ENCODE peak calls at places on chromosome 7, in seven cellular contexts. A, O, J, R, P, F and Z are unnamed samples.

GRCh38 chr7:141702047-141702567 is at the start of gene DENND11:
- DNase-seq in A (peak; percentile 57), O (peak; percentile 45), J (no peak), R (peak; percentile 50), P (peak; percentile 86), F (peak; percentile 28), Z (peak; percentile 57)

GRCh38 chr7:108585843-108586242 is 16.2 kb downstream of the DNAJB9 start:
- DNase-seq in A (no peak), O (no peak), J (no peak), R (no peak), P (no peak), F (no peak), Z (no peak)

GRCh38 chr7:96508371-96508770 is 186.5 kb upstream of the SLC25A13 start:
- DNase-seq in A (no peak), O (no peak), J (no peak), R (no peak), P (peak; percentile 94), F (no peak), Z (peak; percentile 1)

GRCh38 chr7:147412782-147413186 is 1177.8 kb upstream of the C7orf33 start:
- DNase-seq in A (no peak), O (peak; percentile 16), J (peak; percentile 86), R (no peak), P (peak; percentile 88), F (no peak), Z (peak; percentile 84)

GRCh38 chr7:116991233-116991632 is 37.9 kb downstream of the ST7 start:
- DNase-seq in A (no peak), O (no peak), J (no peak), R (no peak), P (no peak), F (no peak), Z (no peak)

GRCh38 chr7:132113536-132114409 is 462.5 kb downstream of the PLXNA4 start:
- DNase-seq in A (no peak), O (no peak), J (no peak), R (no peak), P (no peak), F (no peak), Z (no peak)

GRCh38 chr7:77482015-77482414 is 55.1 kb upstream of the PTPN12 start:
- DNase-seq in A (no peak), O (no peak), J (no peak), R (no peak), P (peak; percentile 25), F (no peak), Z (no peak)

GRCh38 chr7:95469187-95469586 is 16.6 kb upstream of the ASB4 start:
- DNase-seq in A (no peak), O (no peak), J (no peak), R (no peak), P (no peak), F (no peak), Z (no peak)

GRCh38 chr7:4169505-4169904 is 512.6 kb upstream of the FOXK1 start:
- DNase-seq in A (no peak), O (peak; percentile 82), J (no peak), R (no peak), P (no peak), F (no peak), Z (no peak)

GRCh38 chr7:74725840-74726239 is 48.0 kb upstream of the NCF1 start:
- DNase-seq in A (no peak), O (no peak), J (no peak), R (no peak), P (no peak), F (no peak), Z (no peak)

GRCh38 chr7:106346678-106347217 is 62.0 kb upstream of the NAMPT start:
- DNase-seq in A (no peak), O (peak; percentile 15), J (peak; percentile 96), R (no peak), P (peak; percentile 94), F (no peak), Z (peak; percentile 93)

GRCh38 chr7:106347229-106347833 is 62.5 kb upstream of the NAMPT start:
- DNase-seq in A (no peak), O (no peak), J (no peak), R (no peak), P (no peak), F (no peak), Z (no peak)

GRCh38 chr7:116432517-116432916 is 67.0 kb upstream of the CAV2 start:
- DNase-seq in A (no peak), O (no peak), J (no peak), R (no peak), P (no peak), F (no peak), Z (peak; percentile 42)

GRCh38 chr7:35454575-35455385 is 200.9 kb upstream of the TBX20 start:
- DNase-seq in A (no peak), O (no peak), J (no peak), R (no peak), P (no peak), F (no peak), Z (no peak)

GRCh38 chr7:22675917-22676343 is 51.1 kb upstream of the IL6 start:
- DNase-seq in A (no peak), O (no peak), J (peak; percentile 91), R (peak; percentile 31), P (no peak), F (no peak), Z (peak; percentile 67)

GRCh38 chr7:2681954-2682799 is 5.8 kb upstream of the AMZ1 start:
- DNase-seq in A (no peak), O (no peak), J (no peak), R (no peak), P (no peak), F (peak; percentile 95), Z (no peak)

GRCh38 chr7:68478326-68478725 is 1119.9 kb upstream of the AUTS2 start:
- DNase-seq in A (no peak), O (no peak), J (no peak), R (no peak), P (no peak), F (no peak), Z (no peak)

GRCh38 chr7:86929293-86930109 is 130.0 kb downstream of the ELAPOR2 start:
- DNase-seq in A (no peak), O (no peak), J (no peak), R (no peak), P (no peak), F (no peak), Z (no peak)